ENCODE peak calls at places on chromosomes 4 and X, in seven cellular contexts. S, A, U, F, Y, O and T are unnamed samples. For H3K9me3, the result is how much of the 10 kb centered on the place peaks cover.

GRCh38 chr4:128177376-128177959 is 110.1 kb downstream of the PGRMC2 start:
- DNase-seq in F (peak), O (no peak), Y (no peak), A (no peak), S (no peak), U (no peak), T (no peak)

GRCh38 chrX:70755850-70756249 is 152.7 kb downstream of the TEX11 start:
- DNase-seq in F (no peak), S (no peak), A (no peak), Y (no peak), O (peak), U (peak), T (peak)

GRCh38 chrX:65196758-65197371 is 220.6 kb upstream of the ZC4H2 start:
- DNase-seq in A (peak), F (no peak), O (no peak), S (no peak), U (no peak), Y (no peak), T (no peak)

GRCh38 chr4:159764343-159764952 is 661.6 kb downstream of the RAPGEF2 start:
- DNase-seq in S (peak), Y (peak), A (peak), U (no peak), F (peak), O (no peak), T (peak)

GRCh38 chr4:83281326-83281725 is 3.3 kb downstream of the COQ2 start:
- DNase-seq in F (no peak), Y (no peak), U (no peak), A (no peak), S (no peak), O (no peak), T (no peak)

GRCh38 chr4:25029479-25030282 is 1.1 kb downstream of the LGI2 start:
- DNase-seq in A (no peak), S (peak), F (no peak), U (peak), O (no peak), Y (no peak), T (no peak)

GRCh38 chrX:118974088-118974907 is at the start of gene LONRF3:
- DNase-seq in A (peak), O (peak), U (peak), Y (peak), F (peak), S (peak), T (no peak)

GRCh38 chrX:43629229-43629628 is 26.9 kb upstream of the MAOA start:
- DNase-seq in A (no peak), U (no peak), Y (no peak), O (no peak), F (no peak), S (no peak), T (no peak)

GRCh38 chr4:138510053-138510452 is 267.9 kb upstream of the SLC7A11 start:
- DNase-seq in A (no peak), F (peak), S (peak), U (no peak), O (no peak), Y (no peak), T (no peak)

GRCh38 chr4:1417522-1418390 is 11.5 kb upstream of the NKX1-1 start:
- DNase-seq in Y (no peak), U (peak), A (no peak), F (no peak), O (no peak), S (peak), T (no peak)

GRCh38 chrX:119240356-119240755 is 4.3 kb downstream of the PGRMC1 start:
- DNase-seq in F (peak), A (no peak), Y (peak), O (no peak), U (no peak), S (peak), T (no peak)

GRCh38 chr4:37884855-37885487 is 5.9 kb upstream of the TBC1D1 start:
- DNase-seq in O (no peak), U (no peak), S (peak), Y (no peak), F (no peak), A (no peak), T (no peak)

GRCh38 chr4:142565771-142566170 is 280.3 kb downstream of the INPP4B start:
- DNase-seq in S (no peak), F (no peak), A (no peak), U (no peak), O (peak), Y (peak), T (no peak)

GRCh38 chrX:133598596-133599334 is 183.5 kb upstream of the GPC4 start:
- DNase-seq in S (no peak), F (no peak), Y (no peak), O (no peak), U (no peak), A (no peak), T (no peak)

DNA sequence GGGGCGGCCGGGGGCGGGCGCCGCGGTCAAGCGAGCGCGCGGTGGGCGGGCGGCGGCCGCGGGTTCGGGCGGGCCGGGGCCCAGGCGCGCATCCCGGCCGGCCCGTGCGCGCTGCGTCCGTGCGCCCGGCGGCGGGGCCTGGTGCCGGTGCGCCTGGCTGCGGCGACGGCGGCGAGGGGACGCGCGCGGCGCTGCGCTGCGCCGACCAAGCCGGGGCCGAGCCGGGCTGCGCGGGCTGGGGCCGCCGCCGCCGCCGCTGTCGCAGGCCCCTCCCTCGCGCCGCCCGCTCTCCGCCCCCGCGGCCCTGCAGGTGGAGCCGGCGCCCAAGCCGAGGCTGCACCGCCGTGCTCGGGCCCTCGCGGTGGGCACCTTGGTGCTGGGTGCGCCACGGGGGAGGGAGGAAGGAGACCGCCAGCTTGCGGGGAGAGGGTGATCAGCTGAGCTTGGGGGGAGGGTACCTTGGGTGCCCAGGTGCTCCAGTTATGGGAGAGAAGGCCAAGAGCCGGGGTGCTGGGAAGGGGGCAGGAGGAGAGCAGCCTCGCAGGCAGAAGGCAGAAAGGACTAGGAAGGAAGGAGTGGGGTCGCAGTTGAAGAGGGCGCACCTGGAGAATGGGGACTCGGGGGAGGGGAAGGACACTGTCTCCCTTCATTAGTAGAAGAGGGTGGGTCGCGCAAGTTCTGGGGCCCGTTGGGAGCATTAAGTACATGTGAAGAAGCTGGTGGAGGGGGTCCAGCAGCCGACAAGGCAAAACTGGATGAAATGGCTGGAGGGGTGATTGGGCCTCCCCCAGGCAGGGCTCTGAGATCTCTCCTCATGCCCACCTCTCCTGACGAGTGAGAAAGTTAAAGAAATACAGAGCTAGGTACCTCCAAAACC is at the start of gene PPP2R2C:
- DNase-seq in Y (no peak), A (peak), O (no peak), S (peak), U (peak), F (no peak), T (no peak)
- H3K4me3 ChIP-seq in Y (no peak), A (peak), O (no peak), S (no peak), U (no peak), F (no peak), T (peak)

GRCh38 chr4:10112658-10113284 is 3.8 kb downstream of the WDR1 start:
- DNase-seq in S (peak), F (no peak), Y (no peak), O (no peak), U (no peak), A (no peak), T (no peak)

GRCh38 chr4:10115271-10115656 is 1.3 kb downstream of the WDR1 start:
- DNase-seq in A (no peak), U (no peak), Y (peak), O (no peak), S (peak), F (no peak), T (no peak)

GRCh38 chr4:10114607-10115006 is 2.0 kb downstream of the WDR1 start:
- DNase-seq in S (peak), U (no peak), F (no peak), O (no peak), A (no peak), Y (no peak), T (no peak)

GRCh38 chr4:10114147-10114546 is 2.5 kb downstream of the WDR1 start:
- DNase-seq in O (no peak), U (no peak), Y (no peak), A (no peak), S (peak), F (no peak), T (no peak)

DNA sequence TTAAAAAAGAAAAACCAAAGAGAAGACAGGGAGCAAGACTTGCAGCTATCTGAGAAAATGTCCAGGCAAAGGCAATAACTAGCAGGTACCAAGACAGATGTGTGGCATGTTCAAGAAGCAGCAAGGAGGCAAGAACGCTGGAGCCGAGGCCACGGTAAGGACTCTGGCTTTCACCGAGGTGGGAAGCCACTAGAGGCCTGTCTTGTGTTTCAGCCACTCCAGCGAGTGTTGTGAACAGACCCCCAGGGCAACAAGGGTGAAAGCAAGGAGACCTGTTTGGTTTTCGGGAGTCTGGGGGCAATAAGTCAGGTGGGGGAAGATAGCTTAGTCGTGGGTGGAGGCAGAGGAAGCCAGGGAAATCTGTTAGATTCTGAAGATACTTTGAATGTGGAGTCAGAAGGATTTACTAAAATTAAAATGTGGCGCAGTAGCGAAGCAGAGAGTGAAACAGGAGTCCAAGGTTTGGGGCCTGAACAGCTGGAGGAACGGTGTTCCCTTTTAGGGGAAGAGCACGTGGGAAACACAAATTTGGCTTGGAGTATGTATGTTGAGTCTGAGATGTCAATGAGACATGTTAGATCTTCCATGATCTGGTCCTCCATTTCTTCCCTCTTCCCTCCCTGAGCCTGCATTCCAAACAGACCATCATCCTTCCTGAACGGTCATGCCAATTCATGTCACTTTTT is 3.1 kb downstream of the WDR1 start:
- DNase-seq in F (no peak), A (no peak), U (no peak), S (peak), Y (no peak), O (no peak), T (no peak)
- H3K27ac ChIP-seq in F (no peak), A (no peak), U (no peak), S (peak), Y (no peak), O (peak), T (no peak)

GRCh38 chrX:41405551-41405950 is 41.6 kb upstream of the NYX start:
- DNase-seq in O (no peak), A (no peak), Y (no peak), F (no peak), U (peak), S (no peak), T (no peak)

GRCh38 chrX:41406211-41406610 is 40.9 kb upstream of the NYX start:
- DNase-seq in S (no peak), U (no peak), O (no peak), A (no peak), F (peak), Y (no peak), T (no peak)

GRCh38 chrX:41409006-41409405 is 38.1 kb upstream of the NYX start:
- DNase-seq in U (no peak), O (no peak), F (peak), A (no peak), Y (no peak), S (no peak), T (no peak)

GRCh38 chrX:41407816-41408215 is 39.3 kb upstream of the NYX start:
- DNase-seq in U (no peak), O (no peak), A (no peak), F (no peak), S (no peak), Y (no peak), T (no peak)

DNA sequence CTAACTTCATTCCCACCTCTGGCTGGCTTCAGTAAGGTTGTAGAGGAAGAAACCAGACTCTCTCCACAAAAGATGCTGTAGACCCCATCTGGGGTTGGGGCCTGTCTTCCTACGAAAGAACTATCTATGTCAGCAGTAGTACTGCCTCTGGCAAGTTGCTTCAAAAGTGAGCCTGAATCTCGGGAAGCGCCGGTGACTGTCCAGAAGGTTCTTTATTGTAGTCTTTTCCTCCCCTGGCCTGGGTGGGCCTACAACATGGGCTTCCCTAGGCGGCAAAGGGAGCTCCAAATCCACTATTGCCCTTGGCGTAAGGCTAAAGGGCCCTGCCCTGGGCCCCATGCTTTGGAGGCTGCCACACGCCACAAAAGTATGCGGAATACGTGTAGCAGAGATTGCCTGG is 38.6 kb upstream of the NYX start:
- DNase-seq in F (no peak), U (peak), S (no peak), O (no peak), A (no peak), Y (no peak), T (no peak)
- H3K9me3 ChIP-seq in F (under half), U (under half), S (under half), O (under half), A (under half), Y (under half), T (under half)

GRCh38 chr4:27050731-27051130 is 190.1 kb downstream of the STIM2 start:
- DNase-seq in S (no peak), F (no peak), Y (no peak), O (no peak), U (no peak), A (no peak), T (no peak)

GRCh38 chr4:27048350-27049100 is 187.9 kb downstream of the STIM2 start:
- DNase-seq in Y (peak), S (peak), F (peak), A (peak), U (no peak), O (peak), T (no peak)

GRCh38 chr4:27046851-27047250 is 186.2 kb downstream of the STIM2 start:
- DNase-seq in U (no peak), O (no peak), F (no peak), Y (no peak), A (no peak), S (no peak), T (no peak)

DNA sequence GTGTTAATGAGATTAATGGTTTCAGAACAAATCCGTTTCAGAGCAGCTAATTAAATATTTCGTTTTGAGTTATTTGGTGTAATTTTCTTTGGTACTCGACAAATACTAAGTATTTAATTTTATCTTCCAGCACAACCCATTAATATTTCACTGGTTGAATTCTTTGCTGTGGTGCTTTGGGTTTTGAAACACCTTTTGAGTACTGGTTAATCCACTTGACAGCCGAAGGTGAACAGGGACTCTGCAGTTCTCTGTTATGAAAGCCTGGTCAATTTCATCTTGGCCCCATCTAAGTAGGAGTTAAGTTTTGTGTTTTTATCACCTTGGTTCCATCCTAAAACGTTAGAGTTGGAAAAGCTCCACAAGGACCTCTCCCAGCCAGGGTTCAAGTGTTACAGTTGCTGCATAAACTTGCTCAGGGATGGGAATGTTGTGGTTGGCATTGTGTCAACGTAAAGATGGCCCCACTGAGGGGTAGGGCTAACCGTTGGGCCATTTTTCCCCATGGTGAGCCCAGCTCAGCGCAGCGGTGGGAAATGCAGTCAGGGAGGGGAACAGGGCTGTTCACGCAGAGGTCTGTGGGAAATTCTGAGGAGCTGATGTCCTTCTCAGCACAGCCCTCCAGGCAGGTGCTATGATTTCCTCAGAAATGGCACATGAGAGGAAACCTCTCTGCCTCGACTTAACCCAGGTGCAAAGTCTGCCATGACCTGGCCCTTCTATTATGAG is 188.6 kb downstream of the STIM2 start:
- DNase-seq in A (no peak), F (no peak), Y (no peak), U (no peak), O (no peak), S (no peak), T (no peak)
- H3K4me3 ChIP-seq in A (no peak), F (peak), Y (no peak), U (no peak), O (no peak), S (no peak), T (no peak)